ENCODE peak calls at places on chromosomes 2 and 18, in ten cellular contexts. C, F, Y, X, Z, B, I, H, D and J are unnamed samples.

GRCh38 chr2:200786423-200786822 is 25.3 kb upstream of the BZW1 start:
- DNase-seq in C (no peak), D (no peak), B (no peak), X (no peak), Y (no peak), Z (no peak), F (no peak), H (no peak), I (no peak), J (no peak)

GRCh38 chr18:63293930-63294329 is 25.6 kb downstream of the BCL2 start:
- DNase-seq in I (no peak), X (no peak), F (no peak), Y (no peak), H (no peak), Z (peak; percentile 60), D (no peak), C (no peak), B (no peak), J (no peak)

GRCh38 chr18:68992719-68993482 is 195.0 kb downstream of the CCDC102B start:
- DNase-seq in C (no peak), D (no peak), I (no peak), X (no peak), H (no peak), B (no peak), F (no peak), Z (no peak), Y (no peak), J (no peak)

GRCh38 chr18:53458944-53459580 is 765.4 kb downstream of the MBD2 start:
- DNase-seq in D (no peak), X (no peak), I (no peak), C (peak; percentile 13), Z (no peak), Y (no peak), B (no peak), F (no peak), H (no peak), J (no peak)

GRCh38 chr18:67010916-67011315 is 407.0 kb upstream of the CDH19 start:
- DNase-seq in B (no peak), D (no peak), X (no peak), F (no peak), Y (no peak), H (no peak), Z (no peak), I (no peak), C (no peak), J (no peak)

GRCh38 chr18:74128114-74128513 is 19.5 kb downstream of the FBXO15 start:
- DNase-seq in Y (no peak), D (no peak), B (no peak), H (no peak), I (no peak), F (no peak), C (no peak), X (no peak), Z (no peak), J (no peak)

GRCh38 chr2:27901219-27901618 is 10.7 kb downstream of the BABAM2 start:
- DNase-seq in F (no peak), Z (no peak), I (no peak), D (no peak), X (no peak), Y (no peak), C (no peak), H (peak; percentile 38), B (no peak), J (no peak)

GRCh38 chr2:196823750-196824149 is 14.6 kb upstream of the C2orf66 start:
- DNase-seq in H (no peak), F (no peak), C (no peak), X (no peak), D (no peak), Z (no peak), I (peak; percentile 60), B (no peak), Y (no peak), J (no peak)

GRCh38 chr18:50560681-50561629 is 1.1 kb downstream of the MAPK4 start:
- DNase-seq in I (no peak), H (no peak), D (peak; percentile 39), X (no peak), C (peak; percentile 11), B (no peak), Z (no peak), Y (no peak), F (no peak), J (no peak)

GRCh38 chr2:96471772-96472171 is 33.4 kb downstream of the NEURL3 start:
- DNase-seq in B (no peak), I (no peak), F (no peak), C (no peak), Y (no peak), H (no peak), X (no peak), D (no peak), Z (no peak), J (no peak)

GRCh38 chr2:11080253-11081115 is 74.8 kb upstream of the SLC66A3 start:
- DNase-seq in F (no peak), C (no peak), H (no peak), X (peak; percentile 15), B (no peak), Y (no peak), D (no peak), Z (no peak), I (no peak), J (peak; percentile 73)

GRCh38 chr2:74690571-74690970 is 36.5 kb downstream of the SEMA4F start:
- DNase-seq in Y (no peak), D (peak; percentile 26), B (no peak), H (no peak), X (no peak), C (no peak), I (peak; percentile 52), F (peak; percentile 40), Z (no peak), J (no peak)

GRCh38 chr2:70381821-70382220 is 80.0 kb upstream of the FAM136A start:
- DNase-seq in F (no peak), X (no peak), I (no peak), Z (no peak), H (no peak), B (no peak), C (no peak), Y (no peak), D (no peak), J (no peak)

GRCh38 chr2:170361359-170361936 is 183.5 kb downstream of the MYO3B start:
- DNase-seq in C (no peak), B (no peak), H (no peak), D (peak; percentile 67), X (peak; percentile 34), I (peak; percentile 63), Z (no peak), Y (peak; percentile 53), F (no peak), J (no peak)

DNA sequence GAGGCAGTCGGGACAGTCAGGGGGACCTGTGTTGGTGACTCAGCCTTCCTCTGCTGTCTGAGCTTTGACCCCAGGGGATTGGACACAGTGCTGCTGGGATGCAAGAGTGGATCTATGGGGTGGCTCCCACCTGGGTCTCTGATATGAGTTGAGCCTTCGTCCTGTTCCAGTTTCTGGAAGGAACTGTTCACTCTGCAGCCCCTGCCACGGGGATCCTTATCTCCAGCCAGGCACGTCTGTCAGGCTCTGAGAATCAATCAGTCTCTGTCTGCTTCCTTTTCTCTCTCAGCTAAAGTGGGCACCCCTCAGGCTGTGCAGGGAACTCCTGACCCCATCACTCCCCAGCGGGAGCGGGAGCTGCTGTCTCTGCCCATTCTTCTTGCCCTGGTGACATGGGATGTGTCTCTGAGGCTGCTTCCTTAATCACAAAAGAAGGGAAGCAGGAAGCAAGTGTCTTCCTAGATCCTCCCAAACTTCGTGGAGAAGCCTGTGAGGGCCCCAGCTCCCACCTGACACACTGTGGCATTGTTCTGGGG is 51.7 kb downstream of the ARHGAP28 start:
- DNase-seq in D (no peak), H (no peak), Z (no peak), C (no peak), F (no peak), B (no peak), I (peak; percentile 16), Y (no peak), X (no peak), J (no peak)
- TF ChIP-seq CTCF in D (no peak), H (no peak), Z (no peak), C (no peak), F (no peak), B (no peak), I (no peak), Y (no peak), X (no peak), J (no peak)

GRCh38 chr2:207423886-207424285 is 105.9 kb upstream of the CREB1 start:
- DNase-seq in C (no peak), Z (no peak), D (no peak), I (peak; percentile 99), H (no peak), B (no peak), X (no peak), F (peak; percentile 83), Y (no peak), J (no peak)

GRCh38 chr2:207434288-207434687 is 95.5 kb upstream of the CREB1 start:
- DNase-seq in I (no peak), X (no peak), D (no peak), B (no peak), Y (no peak), Z (no peak), H (no peak), F (no peak), C (no peak), J (no peak)

GRCh38 chr2:207432471-207432870 is 97.3 kb upstream of the CREB1 start:
- DNase-seq in F (no peak), Z (no peak), C (no peak), I (peak; percentile 64), B (no peak), X (no peak), D (no peak), Y (no peak), H (no peak), J (no peak)

GRCh38 chr2:207428573-207428972 is 101.2 kb upstream of the CREB1 start:
- DNase-seq in Z (no peak), C (no peak), B (no peak), Y (no peak), X (no peak), H (no peak), D (no peak), F (no peak), I (no peak), J (no peak)
- TF ChIP-seq CTCF in Z (no peak), C (no peak), B (no peak), Y (no peak), X (no peak), H (no peak), D (no peak), F (no peak), I (no peak), J (no peak)

DNA sequence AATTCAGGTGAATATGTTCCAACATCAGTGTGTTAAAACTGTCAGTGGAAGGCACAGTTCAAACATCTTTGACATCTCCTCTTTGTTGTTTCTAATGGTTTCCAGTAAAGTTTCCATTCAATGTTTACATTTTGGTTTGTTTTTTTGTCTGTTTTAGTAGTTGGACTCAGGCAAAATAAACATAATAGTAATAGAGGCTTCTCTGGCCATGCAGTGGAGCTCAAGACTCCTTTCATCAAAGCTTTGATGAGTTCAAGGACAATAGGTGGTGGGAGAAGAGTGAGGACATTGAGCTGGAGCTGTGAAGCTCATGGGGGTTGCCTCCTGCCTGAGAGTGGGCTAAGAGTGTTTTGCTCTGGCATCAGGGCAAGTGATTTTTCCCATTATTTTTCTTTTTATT is 1853.7 kb upstream of the CELF4 start:
- DNase-seq in C (no peak), I (no peak), F (no peak), H (no peak), Y (no peak), B (no peak), Z (no peak), X (no peak), D (no peak), J (no peak)
- TF ChIP-seq CTCF in C (no peak), I (no peak), F (no peak), H (no peak), Y (no peak), B (no peak), Z (no peak), X (no peak), D (no peak), J (no peak)

GRCh38 chr2:181239400-181239799 is 217.8 kb upstream of the ITGA4 start:
- DNase-seq in H (no peak), I (no peak), X (no peak), F (no peak), Y (no peak), C (no peak), D (no peak), Z (no peak), B (no peak), J (no peak)
- TF ChIP-seq CTCF in H (no peak), I (peak; percentile 26), X (no peak), F (peak; percentile 26), Y (no peak), C (no peak), D (no peak), Z (no peak), B (no peak), J (no peak)